ENCODE peak calls at places on chromosome 7, in eight cellular contexts. J, D, L, C, Z, P, Y and K are unnamed samples.

GRCh38 chr7:115678049-115678982 is 352.2 kb downstream of the TFEC start:
- DNase-seq in J (no peak), D (no peak), L (no peak), C (peak; percentile 6), Z (no peak), P (peak; percentile 29), Y (no peak), K (no peak)

GRCh38 chr7:131039836-131040235 is 287.8 kb upstream of the MKLN1 start:
- DNase-seq in J (no peak), D (no peak), L (no peak), C (no peak), Z (no peak), P (no peak), Y (no peak), K (no peak)

GRCh38 chr7:38873433-38873832 is 35.6 kb downstream of the VPS41 start:
- DNase-seq in J (no peak), D (no peak), L (no peak), C (no peak), Z (no peak), P (no peak), Y (no peak), K (no peak)

GRCh38 chr7:80187279-80187678 is 52.6 kb downstream of the GNAI1 start:
- DNase-seq in J (no peak), D (no peak), L (no peak), C (no peak), Z (no peak), P (no peak), Y (no peak), K (no peak)

GRCh38 chr7:78323118-78323517 is 524.5 kb downstream of the PHTF2 start:
- DNase-seq in J (no peak), D (no peak), L (no peak), C (no peak), Z (no peak), P (no peak), Y (no peak), K (no peak)

GRCh38 chr7:44273681-44274622 is 51.4 kb downstream of the CAMK2B start:
- DNase-seq in J (no peak), D (no peak), L (peak; percentile 58), C (no peak), Z (no peak), P (no peak), Y (no peak), K (peak; percentile 50)

GRCh38 chr7:96481831-96482230 is 159.9 kb upstream of the SLC25A13 start:
- DNase-seq in J (no peak), D (no peak), L (no peak), C (no peak), Z (no peak), P (no peak), Y (no peak), K (no peak)

GRCh38 chr7:31814187-31814586 is 127.2 kb downstream of the PPP1R17 start:
- DNase-seq in J (no peak), D (no peak), L (no peak), C (peak; percentile 35), Z (no peak), P (no peak), Y (no peak), K (no peak)

GRCh38 chr7:34260282-34260681 is 354.9 kb downstream of the BMPER start:
- DNase-seq in J (no peak), D (no peak), L (no peak), C (peak; percentile 84), Z (no peak), P (no peak), Y (peak; percentile 97), K (no peak)

GRCh38 chr7:149071182-149071635 is 19.3 kb downstream of the ZNF786 start:
- DNase-seq in J (no peak), D (no peak), L (no peak), C (no peak), Z (no peak), P (no peak), Y (no peak), K (no peak)

GRCh38 chr7:83415840-83416239 is 233.1 kb downstream of the SEMA3E start:
- DNase-seq in J (no peak), D (no peak), L (no peak), C (peak; percentile 7), Z (no peak), P (no peak), Y (no peak), K (no peak)

GRCh38 chr7:45922810-45923209 is 1.7 kb upstream of the IGFBP3 start:
- DNase-seq in J (no peak), D (no peak), L (no peak), C (peak; percentile 66), Z (no peak), P (no peak), Y (no peak), K (no peak)

GRCh38 chr7:137940656-137941518 is 61.0 kb downstream of the CREB3L2 start:
- DNase-seq in J (no peak), D (no peak), L (no peak), C (peak; percentile 30), Z (no peak), P (no peak), Y (no peak), K (no peak)

GRCh38 chr7:16668049-16668858 is 22.3 kb downstream of the BZW2 start:
- DNase-seq in J (no peak), D (no peak), L (no peak), C (peak; percentile 96), Z (no peak), P (no peak), Y (peak; percentile 97), K (no peak)